ENCODE peak calls at places on chromosomes 11 and 22, in seven cellular contexts. Q is right cardiac atrium, F is body of pancreas, U is PC-9, O is tibial artery, M is GM12878, H is uterus. V is an unnamed sample. For H3K4me1, the result is how much of the 10 kb centered on the place peaks cover.

GRCh38 chr22:47091241-47091691 is 328.8 kb downstream of the TBC1D22A start:
- DNase-seq in Q (no peak), O (peak), H (no peak), M (no peak), U (peak), F (no peak), V (no peak)

GRCh38 chr22:50270302-50271010 is at the start of gene MAPK11:
- DNase-seq in Q (peak), U (peak), O (peak), F (peak), M (no peak), H (peak), V (no peak)

GRCh38 chr22:36900880-36901279 is 12.5 kb upstream of the CSF2RB start:
- DNase-seq in F (no peak), Q (no peak), O (no peak), H (no peak), M (no peak), U (no peak), V (no peak)

GRCh38 chr11:17393472-17393871 is 5.0 kb upstream of the KCNJ11 start:
- DNase-seq in U (no peak), O (no peak), F (no peak), Q (no peak), H (no peak), M (no peak), V (no peak)

GRCh38 chr11:99117603-99118002 is 96.9 kb downstream of the CNTN5 start:
- DNase-seq in F (no peak), H (no peak), Q (no peak), O (no peak), M (no peak), U (no peak), V (no peak)

GRCh38 chr11:32154275-32154674 is 63.4 kb downstream of the RCN1 start:
- DNase-seq in Q (no peak), U (no peak), H (no peak), M (peak), F (no peak), O (no peak), V (no peak)

GRCh38 chr22:37362618-37363017 is 64.7 kb downstream of the ELFN2 start:
- DNase-seq in M (no peak), F (no peak), U (no peak), Q (no peak), H (no peak), O (no peak), V (no peak)

GRCh38 chr22:36505998-36506635 is 723 bp downstream of the FOXRED2 start:
- DNase-seq in H (peak), U (no peak), Q (peak), M (no peak), F (peak), O (peak), V (peak)

GRCh38 chr11:35619030-35619753 is 932 bp downstream of the FJX1 start:
- DNase-seq in H (peak), Q (peak), F (peak), M (no peak), U (peak), O (peak), V (peak)

GRCh38 chr22:45308624-45309421 is 911 bp upstream of the FAM118A start:
- DNase-seq in Q (no peak), U (no peak), H (no peak), O (no peak), M (no peak), F (no peak), V (no peak)

GRCh38 chr11:78213526-78214330 is 25.0 kb downstream of the USP35 start:
- DNase-seq in O (peak), H (peak), F (no peak), Q (peak), U (no peak), M (no peak), V (no peak)

GRCh38 chr11:109914809-109915653 is 178.2 kb upstream of the ZC3H12C start:
- DNase-seq in H (no peak), Q (no peak), U (peak), M (no peak), F (no peak), O (no peak), V (no peak)

GRCh38 chr22:20528405-20528978 is 21.1 kb downstream of the MED15 start:
- DNase-seq in U (no peak), Q (no peak), O (no peak), M (no peak), F (no peak), H (no peak), V (no peak)

GRCh38 chr22:20524004-20524481 is 16.6 kb downstream of the MED15 start:
- DNase-seq in H (no peak), U (no peak), O (no peak), M (peak), F (no peak), Q (no peak), V (no peak)

GRCh38 chr22:20525048-20525447 is 17.6 kb downstream of the MED15 start:
- DNase-seq in M (no peak), F (no peak), Q (no peak), H (no peak), U (no peak), O (no peak), V (no peak)

GRCh38 chr22:20526305-20526627 is 18.9 kb downstream of the MED15 start:
- DNase-seq in Q (no peak), U (no peak), O (no peak), F (no peak), M (no peak), H (no peak), V (no peak)

GRCh38 chr22:20526628-20527355 is 19.4 kb downstream of the MED15 start:
- DNase-seq in F (no peak), H (no peak), O (no peak), M (no peak), U (no peak), Q (no peak), V (no peak)
- H3K4me1 ChIP-seq in F (under half), H (under half), O (under half), M (under half), U (under half), Q (under half), V (half or more)

GRCh38 chr11:1876361-1877063 is 15.2 kb downstream of the PRR33 start:
- DNase-seq in Q (peak), U (no peak), M (no peak), O (peak), H (peak), F (peak), V (peak)
- H3K4me1 ChIP-seq in Q (under half), U (under half), M (under half), O (under half), H (under half), F (under half), V (under half)

DNA sequence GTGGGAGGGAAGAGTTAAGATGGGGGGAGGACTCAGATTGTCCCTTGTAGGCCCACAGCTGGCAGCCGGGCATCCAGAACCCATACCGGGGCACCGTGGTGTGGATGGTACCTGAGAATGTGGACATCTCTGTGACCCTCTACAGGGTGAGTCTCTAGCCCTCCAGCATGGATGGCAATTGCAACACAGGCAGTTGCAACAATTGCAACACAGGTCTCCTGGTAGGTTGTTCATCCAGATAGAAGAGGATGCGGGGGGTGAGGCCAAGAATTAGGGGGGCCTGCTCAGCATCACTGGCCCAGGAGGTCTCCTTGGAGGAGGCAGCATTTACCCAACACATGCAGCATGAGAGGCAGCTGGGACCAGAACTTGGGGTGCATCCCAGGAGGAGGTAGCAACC is 3.4 kb downstream of the EHBP1L1 start:
- DNase-seq in F (no peak), U (no peak), H (no peak), M (no peak), Q (no peak), O (no peak), V (no peak)
- H3K4me1 ChIP-seq in F (under half), U (under half), H (under half), M (under half), Q (under half), O (under half), V (under half)

GRCh38 chr11:73333173-73333572 is 25.1 kb downstream of the ARHGEF17 start:
- DNase-seq in U (no peak), O (no peak), H (no peak), Q (peak), F (no peak), M (no peak), V (no peak)

GRCh38 chr11:73327812-73328364 is 19.8 kb downstream of the ARHGEF17 start:
- DNase-seq in M (no peak), O (no peak), Q (no peak), F (no peak), U (no peak), H (no peak), V (no peak)

GRCh38 chr11:73333626-73334199 is 25.6 kb downstream of the ARHGEF17 start:
- DNase-seq in M (no peak), U (no peak), Q (no peak), H (no peak), O (no peak), F (no peak), V (no peak)

GRCh38 chr11:73331138-73331916 is 23.3 kb downstream of the ARHGEF17 start:
- DNase-seq in U (no peak), F (peak), H (no peak), O (no peak), Q (peak), M (no peak), V (no peak)

GRCh38 chr11:73330569-73331093 is 22.6 kb downstream of the ARHGEF17 start:
- DNase-seq in Q (peak), M (no peak), H (no peak), F (no peak), U (no peak), O (no peak), V (no peak)
- H3K4me1 ChIP-seq in Q (under half), M (under half), H (half or more), F (under half), U (under half), O (half or more), V (half or more)

V was measured in left lung.